ENCODE peak calls at places on chromosome 18, in eight cellular contexts. C, B, P, L, T, M, V and R are unnamed samples. For H3K4me1, the result is how much of the 10 kb centered on the place peaks cover.

GRCh38 chr18:49959176-49959575 is 145.8 kb upstream of the ACAA2 start:
- DNase-seq in M (no peak), L (no peak), B (no peak), V (no peak), T (no peak), C (no peak), P (no peak), R (no peak)

GRCh38 chr18:46311491-46311890 is 207.3 kb downstream of the HAUS1 start:
- DNase-seq in B (no peak), C (no peak), P (no peak), V (no peak), L (no peak), M (no peak), T (no peak), R (no peak)

GRCh38 chr18:23994361-23994902 is 20.1 kb upstream of the TTC39C start:
- DNase-seq in M (peak), B (peak), T (peak), L (peak), C (no peak), V (no peak), P (peak), R (peak)

GRCh38 chr18:11991021-11991770 is 9.9 kb downstream of the IMPA2 start:
- DNase-seq in L (no peak), T (no peak), M (peak), C (no peak), V (no peak), B (no peak), P (no peak), R (no peak)

GRCh38 chr18:74234326-74235171 is 57.2 kb downstream of the CYB5A start:
- DNase-seq in B (peak), C (no peak), L (peak), V (no peak), T (peak), M (peak), P (peak), R (peak)

GRCh38 chr18:26516964-26517363 is 31.4 kb downstream of the KCTD1 start:
- DNase-seq in T (no peak), P (no peak), L (peak), B (peak), C (no peak), M (no peak), V (no peak), R (no peak)

GRCh38 chr18:702957-703659 is 9.3 kb downstream of the ENOSF1 start:
- DNase-seq in V (no peak), P (no peak), B (peak), C (no peak), L (peak), M (no peak), T (peak), R (no peak)

GRCh38 chr18:50340078-50340477 is 34.8 kb upstream of the SKA1 start:
- DNase-seq in M (no peak), L (no peak), C (no peak), T (no peak), V (no peak), B (no peak), P (no peak), R (no peak)

GRCh38 chr18:35282353-35282752 is 7.7 kb downstream of the ZSCAN30 start:
- DNase-seq in L (peak), V (no peak), T (no peak), C (no peak), B (peak), M (no peak), P (no peak), R (no peak)

GRCh38 chr18:72539861-72540260 is 4.3 kb downstream of the CBLN2 start:
- DNase-seq in P (no peak), M (no peak), L (no peak), T (no peak), C (no peak), V (no peak), B (no peak), R (no peak)

GRCh38 chr18:72544092-72544886 is at the start of gene CBLN2:
- DNase-seq in T (peak), M (peak), B (peak), L (peak), C (peak), V (no peak), P (no peak), R (no peak)

GRCh38 chr18:72541871-72542690 is 2.1 kb downstream of the CBLN2 start:
- DNase-seq in V (no peak), C (no peak), T (no peak), L (no peak), B (no peak), M (no peak), P (no peak), R (no peak)

GRCh38 chr18:72543362-72544055 is 633 bp downstream of the CBLN2 start:
- DNase-seq in L (no peak), T (no peak), M (no peak), B (no peak), V (no peak), P (no peak), C (no peak), R (no peak)

GRCh38 chr18:72542993-72543361 is 1.2 kb downstream of the CBLN2 start:
- DNase-seq in T (no peak), B (no peak), P (no peak), M (no peak), C (no peak), L (no peak), V (no peak), R (no peak)
- H3K4me3 ChIP-seq in T (no peak), B (peak), P (peak), M (no peak), C (no peak), L (no peak), V (no peak), R (no peak)

GRCh38 chr18:58953627-58954026 is 89.0 kb downstream of the ZNF532 start:
- DNase-seq in L (no peak), P (no peak), B (peak), V (no peak), T (no peak), M (peak), C (no peak), R (no peak)

GRCh38 chr18:58952871-58953270 is 88.2 kb downstream of the ZNF532 start:
- DNase-seq in B (no peak), L (peak), C (no peak), T (no peak), P (no peak), M (no peak), V (no peak), R (no peak)

GRCh38 chr18:58954986-58955385 is 90.3 kb downstream of the ZNF532 start:
- DNase-seq in M (no peak), P (no peak), C (no peak), T (no peak), V (no peak), B (no peak), L (no peak), R (no peak)

GRCh38 chr18:58952303-58952702 is 87.6 kb downstream of the ZNF532 start:
- DNase-seq in V (no peak), M (no peak), T (no peak), P (no peak), L (no peak), B (no peak), C (no peak), R (no peak)

DNA sequence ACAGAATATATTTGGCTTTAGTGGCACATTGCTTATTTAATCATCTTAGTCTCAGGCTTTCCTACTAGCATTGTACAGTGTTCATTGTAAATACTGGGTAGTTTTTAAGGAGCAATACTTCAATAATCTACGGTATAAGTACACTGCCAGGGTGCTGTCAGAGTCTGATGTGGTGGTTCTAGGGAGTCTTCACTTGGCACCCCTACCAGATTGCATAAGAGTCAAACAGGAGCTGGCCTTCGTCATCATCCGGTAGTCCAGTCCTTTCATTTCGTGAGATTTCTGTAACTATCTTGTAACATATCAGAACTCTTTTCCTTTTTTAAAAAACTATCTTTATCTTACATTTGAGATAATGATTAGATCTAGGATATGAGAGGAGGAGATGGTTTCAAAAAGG is 91.1 kb downstream of the ZNF532 start:
- DNase-seq in B (peak), P (peak), T (no peak), M (no peak), L (no peak), C (no peak), V (no peak), R (no peak)
- TF ChIP-seq CTCF in B (no peak), P (no peak), T (no peak), M (no peak), L (no peak), C (no peak), V (no peak), R (no peak)

DNA sequence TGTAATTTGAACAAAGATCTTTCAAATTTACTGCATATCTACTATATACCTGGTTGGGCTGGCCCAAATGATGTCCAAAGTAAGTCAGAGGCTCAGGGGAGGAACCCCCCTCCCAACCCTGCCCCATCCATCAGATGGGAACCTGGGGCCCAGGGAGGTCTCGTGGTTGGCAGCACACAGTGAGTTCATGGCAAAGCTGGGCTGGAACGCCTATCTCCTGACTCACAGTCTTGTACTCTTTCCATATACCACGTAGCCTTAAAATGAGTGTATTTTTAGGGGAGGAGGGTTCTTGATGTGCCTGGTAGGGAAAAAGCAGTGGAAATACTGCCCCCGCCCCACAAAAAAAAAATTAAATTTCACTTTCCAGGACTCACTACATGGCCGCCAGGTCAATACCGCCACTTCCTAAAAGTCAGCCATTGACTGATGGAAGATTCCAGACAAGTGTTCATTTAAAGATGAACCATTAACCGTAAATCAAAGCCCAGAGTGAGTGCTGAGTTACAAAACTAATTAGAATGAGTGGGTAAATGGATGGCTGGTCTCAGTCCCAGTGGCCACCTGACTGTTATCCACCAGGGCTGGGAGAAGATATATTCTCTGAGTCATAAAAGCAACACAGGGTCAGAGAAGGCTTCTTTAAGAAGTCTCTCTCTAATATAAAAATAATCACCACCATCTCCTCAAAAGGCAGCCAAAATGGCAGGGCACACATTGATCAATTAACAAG is 80.5 kb downstream of the ZBTB7C start:
- DNase-seq in P (no peak), B (peak), C (no peak), V (no peak), L (peak), T (no peak), M (no peak), R (no peak)
- H3K4me1 ChIP-seq in P (under half), B (under half), C (under half), V (under half), L (under half), T (under half), M (under half), R (under half)

GRCh38 chr18:58247363-58247834 is 203.4 kb downstream of the NEDD4L start:
- DNase-seq in M (peak), P (no peak), L (peak), C (no peak), V (no peak), B (peak), T (no peak), R (no peak)
- H3K4me3 ChIP-seq in M (no peak), P (peak), L (peak), C (no peak), V (peak), B (no peak), T (no peak), R (no peak)

DNA sequence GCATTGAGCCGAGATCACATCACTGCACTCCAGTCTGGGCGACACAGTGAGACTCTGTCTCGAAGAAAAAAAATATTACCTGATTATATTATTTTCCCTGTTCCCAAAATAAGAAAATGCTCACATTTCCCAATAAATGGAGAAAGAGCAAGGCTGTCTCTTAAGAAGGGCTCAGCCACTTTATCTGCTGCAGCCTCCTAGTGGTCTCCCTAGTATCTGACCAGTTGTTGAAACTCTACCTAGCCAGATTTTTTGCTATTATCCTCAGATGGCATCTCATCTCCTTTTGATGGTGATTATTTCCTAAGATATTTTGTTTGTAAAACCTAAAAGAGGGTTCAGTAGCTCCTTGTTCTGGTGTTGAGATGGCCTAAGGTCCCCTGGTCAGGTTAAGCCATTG is 114.3 kb downstream of the TPGS2 start:
- DNase-seq in C (no peak), P (no peak), M (no peak), V (no peak), B (no peak), L (no peak), T (no peak), R (no peak)
- TF ChIP-seq CTCF in C (no peak), P (no peak), M (no peak), V (no peak), B (no peak), L (no peak), T (no peak), R (no peak)

DNA sequence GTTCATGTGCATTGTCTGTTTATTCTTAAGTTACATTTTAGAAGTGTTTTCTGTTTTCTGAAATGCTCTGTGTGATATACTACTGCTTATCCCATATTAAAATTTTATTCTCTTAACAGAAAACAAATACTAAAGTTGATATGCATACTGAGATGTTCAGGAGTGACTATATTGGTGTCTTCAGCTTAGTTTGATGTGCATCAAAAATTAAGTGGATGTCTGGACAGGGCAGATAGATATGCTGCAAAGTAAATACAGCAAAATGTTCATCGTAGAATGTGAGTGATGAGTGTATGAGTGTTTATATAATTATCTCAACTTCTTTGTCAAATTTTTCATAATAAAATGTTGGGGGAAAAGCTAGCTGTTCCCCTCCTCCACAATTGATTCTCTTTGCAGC is 13.2 kb downstream of the VAPA start:
- DNase-seq in T (no peak), P (no peak), L (no peak), C (no peak), M (no peak), B (no peak), V (no peak), R (no peak)
- H3K4me1 ChIP-seq in T (under half), P (under half), L (under half), C (under half), M (half or more), B (under half), V (half or more), R (under half)

GRCh38 chr18:44388347-44388746 is 292.3 kb upstream of the SETBP1 start:
- DNase-seq in B (no peak), M (no peak), P (no peak), L (no peak), T (no peak), V (no peak), C (no peak), R (no peak)
- H3K4me3 ChIP-seq in B (no peak), M (no peak), P (no peak), L (no peak), T (no peak), V (no peak), C (no peak), R (no peak)